ENCODE peak calls at places on chromosomes 6 and 20, in ten cellular contexts. One of them, this sample, is unnamed. For H3K27me3, the result is how much of the 10 kb centered on the place peaks cover.

GRCh38 chr6:76681781-76682180 is 609.3 kb upstream of the IMPG1 start:
- DNase-seq in ovary: no peak
- DNase-seq in NT2/D1: no peak
- DNase-seq in PC-3: no peak
- DNase-seq in mammary epithelial cell: no peak
- DNase-seq in endodermal cell: no peak
- DNase-seq in pancreas: no peak
- DNase-seq in uterus: no peak
- DNase-seq in keratinocyte: no peak
- DNase-seq in sigmoid colon: no peak
- DNase-seq in this sample: no peak

GRCh38 chr6:3628143-3628840 is 123.2 kb downstream of the PXDC1 start:
- DNase-seq in NT2/D1: no peak
- DNase-seq in uterus: no peak
- DNase-seq in keratinocyte: no peak
- DNase-seq in pancreas: no peak
- DNase-seq in sigmoid colon: no peak
- DNase-seq in endodermal cell: no peak
- DNase-seq in ovary: no peak
- DNase-seq in mammary epithelial cell: peak
- DNase-seq in PC-3: no peak
- DNase-seq in this sample: no peak

GRCh38 chr6:158474961-158475343 is 84.9 kb upstream of the TMEM181 start:
- DNase-seq in ovary: no peak
- DNase-seq in NT2/D1: no peak
- DNase-seq in pancreas: no peak
- DNase-seq in uterus: no peak
- DNase-seq in mammary epithelial cell: no peak
- DNase-seq in sigmoid colon: no peak
- DNase-seq in keratinocyte: no peak
- DNase-seq in PC-3: peak
- DNase-seq in endodermal cell: no peak
- DNase-seq in this sample: no peak

GRCh38 chr6:135902756-135903331 is 51.3 kb downstream of the PDE7B start:
- DNase-seq in PC-3: no peak
- DNase-seq in uterus: no peak
- DNase-seq in sigmoid colon: no peak
- DNase-seq in pancreas: no peak
- DNase-seq in mammary epithelial cell: no peak
- DNase-seq in endodermal cell: no peak
- DNase-seq in keratinocyte: no peak
- DNase-seq in ovary: no peak
- DNase-seq in NT2/D1: no peak
- DNase-seq in this sample: no peak

GRCh38 chr6:161436106-161436876 is 162.4 kb upstream of the AGPAT4 start:
- DNase-seq in sigmoid colon: no peak
- DNase-seq in PC-3: no peak
- DNase-seq in NT2/D1: no peak
- DNase-seq in ovary: no peak
- DNase-seq in endodermal cell: no peak
- DNase-seq in uterus: no peak
- DNase-seq in mammary epithelial cell: peak
- DNase-seq in keratinocyte: no peak
- DNase-seq in pancreas: no peak
- DNase-seq in this sample: no peak

GRCh38 chr20:11454966-11455799 is 462.5 kb upstream of the BTBD3 start:
- DNase-seq in sigmoid colon: no peak
- DNase-seq in endodermal cell: no peak
- DNase-seq in NT2/D1: no peak
- DNase-seq in keratinocyte: peak
- DNase-seq in ovary: no peak
- DNase-seq in uterus: no peak
- DNase-seq in pancreas: no peak
- DNase-seq in mammary epithelial cell: peak
- DNase-seq in PC-3: peak
- DNase-seq in this sample: no peak

GRCh38 chr20:23047738-23048214 is 1.7 kb downstream of the THBD start:
- DNase-seq in PC-3: no peak
- DNase-seq in uterus: no peak
- DNase-seq in mammary epithelial cell: no peak
- DNase-seq in sigmoid colon: no peak
- DNase-seq in endodermal cell: peak
- DNase-seq in pancreas: no peak
- DNase-seq in keratinocyte: no peak
- DNase-seq in ovary: no peak
- DNase-seq in NT2/D1: no peak
- DNase-seq in this sample: no peak

GRCh38 chr6:12709116-12709515 is 7.5 kb upstream of the PHACTR1 start:
- DNase-seq in mammary epithelial cell: no peak
- DNase-seq in pancreas: no peak
- DNase-seq in endodermal cell: peak
- DNase-seq in sigmoid colon: no peak
- DNase-seq in NT2/D1: no peak
- DNase-seq in keratinocyte: no peak
- DNase-seq in PC-3: no peak
- DNase-seq in uterus: no peak
- DNase-seq in ovary: no peak
- DNase-seq in this sample: no peak

GRCh38 chr20:34983995-34984735 is 28.5 kb downstream of the MYH7B start:
- DNase-seq in endodermal cell: no peak
- DNase-seq in ovary: no peak
- DNase-seq in sigmoid colon: no peak
- DNase-seq in mammary epithelial cell: no peak
- DNase-seq in NT2/D1: peak
- DNase-seq in uterus: no peak
- DNase-seq in pancreas: no peak
- DNase-seq in PC-3: no peak
- DNase-seq in keratinocyte: no peak
- DNase-seq in this sample: peak

GRCh38 chr6:142833054-142833453 is 111.9 kb downstream of the HIVEP2 start:
- DNase-seq in sigmoid colon: no peak
- DNase-seq in uterus: no peak
- DNase-seq in NT2/D1: no peak
- DNase-seq in ovary: no peak
- DNase-seq in endodermal cell: no peak
- DNase-seq in pancreas: no peak
- DNase-seq in mammary epithelial cell: peak
- DNase-seq in keratinocyte: peak
- DNase-seq in PC-3: peak
- DNase-seq in this sample: no peak

GRCh38 chr20:34849778-34850177 is 22.9 kb downstream of the GGT7 start:
- DNase-seq in keratinocyte: no peak
- DNase-seq in pancreas: no peak
- DNase-seq in uterus: no peak
- DNase-seq in NT2/D1: no peak
- DNase-seq in mammary epithelial cell: no peak
- DNase-seq in endodermal cell: no peak
- DNase-seq in PC-3: no peak
- DNase-seq in ovary: no peak
- DNase-seq in sigmoid colon: no peak
- DNase-seq in this sample: no peak

GRCh38 chr6:151763938-151764680 is 43.4 kb upstream of the ESR1 start:
- DNase-seq in NT2/D1: peak
- DNase-seq in keratinocyte: peak
- DNase-seq in uterus: peak
- DNase-seq in ovary: peak
- DNase-seq in endodermal cell: peak
- DNase-seq in mammary epithelial cell: peak
- DNase-seq in pancreas: peak
- DNase-seq in sigmoid colon: peak
- DNase-seq in PC-3: peak
- DNase-seq in this sample: peak

GRCh38 chr20:48609491-48609978 is 218.3 kb downstream of the PREX1 start:
- DNase-seq in PC-3: no peak
- DNase-seq in NT2/D1: no peak
- DNase-seq in uterus: no peak
- DNase-seq in mammary epithelial cell: no peak
- DNase-seq in keratinocyte: no peak
- DNase-seq in sigmoid colon: no peak
- DNase-seq in endodermal cell: no peak
- DNase-seq in pancreas: no peak
- DNase-seq in ovary: no peak
- DNase-seq in this sample: peak

GRCh38 chr20:44747166-44748004 is 1.7 kb downstream of the KCNK15 start:
- DNase-seq in ovary: peak
- DNase-seq in sigmoid colon: peak
- DNase-seq in endodermal cell: peak
- DNase-seq in keratinocyte: peak
- DNase-seq in NT2/D1: peak
- DNase-seq in uterus: peak
- DNase-seq in pancreas: peak
- DNase-seq in PC-3: peak
- DNase-seq in mammary epithelial cell: peak
- DNase-seq in this sample: peak
- H3K27me3 ChIP-seq in ovary: under half
- H3K27me3 ChIP-seq in sigmoid colon: under half
- H3K27me3 ChIP-seq in endodermal cell: under half
- H3K27me3 ChIP-seq in keratinocyte: half or more
- H3K27me3 ChIP-seq in NT2/D1: under half
- H3K27me3 ChIP-seq in uterus: under half
- H3K27me3 ChIP-seq in pancreas: under half
- H3K27me3 ChIP-seq in PC-3: under half
- H3K27me3 ChIP-seq in mammary epithelial cell: under half
- H3K27me3 ChIP-seq in this sample: half or more

DNA sequence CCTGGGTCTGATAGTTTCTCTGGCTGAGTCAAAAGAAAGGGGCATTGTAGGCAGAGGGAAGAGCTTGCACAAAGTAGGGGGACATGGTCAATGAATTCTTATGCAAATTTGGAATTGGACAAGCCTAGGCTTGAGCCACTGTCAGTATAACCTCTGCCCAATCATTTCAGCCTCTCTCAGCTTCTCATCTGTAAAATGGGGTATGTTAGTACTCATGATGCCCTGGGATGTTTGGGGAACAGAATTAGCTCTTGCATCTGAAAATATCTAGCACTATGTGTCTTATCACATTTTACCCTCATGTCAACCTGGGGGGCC is 148.6 kb downstream of the DHX35 start:
- DNase-seq in keratinocyte: no peak
- DNase-seq in PC-3: no peak
- DNase-seq in sigmoid colon: no peak
- DNase-seq in pancreas: no peak
- DNase-seq in ovary: no peak
- DNase-seq in mammary epithelial cell: no peak
- DNase-seq in endodermal cell: no peak
- DNase-seq in uterus: no peak
- DNase-seq in NT2/D1: no peak
- DNase-seq in this sample: no peak
- H3K27me3 ChIP-seq in keratinocyte: under half
- H3K27me3 ChIP-seq in PC-3: under half
- H3K27me3 ChIP-seq in sigmoid colon: under half
- H3K27me3 ChIP-seq in pancreas: under half
- H3K27me3 ChIP-seq in ovary: under half
- H3K27me3 ChIP-seq in mammary epithelial cell: under half
- H3K27me3 ChIP-seq in endodermal cell: under half
- H3K27me3 ChIP-seq in uterus: under half
- H3K27me3 ChIP-seq in NT2/D1: under half
- H3K27me3 ChIP-seq in this sample: under half

DNA sequence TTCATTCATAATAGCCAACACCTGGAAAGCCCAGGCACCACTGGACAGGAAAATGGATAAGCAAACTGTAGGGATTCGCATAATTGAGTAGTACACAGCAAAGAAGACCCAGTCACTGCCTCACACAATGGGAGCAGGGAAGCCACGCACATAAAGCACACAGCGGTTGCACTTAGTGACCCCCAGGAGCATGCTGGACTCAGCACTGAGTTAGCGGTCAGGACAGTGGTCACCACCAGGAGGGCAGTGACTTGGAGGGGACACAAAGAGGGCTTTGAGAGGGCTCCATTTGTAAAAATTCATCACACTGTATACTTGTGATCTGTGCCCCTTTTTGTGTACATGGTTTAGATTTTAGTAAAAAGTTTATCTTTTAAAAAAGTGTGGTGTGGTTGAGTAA is 2.4 kb upstream of the BPIFB3 start:
- DNase-seq in sigmoid colon: no peak
- DNase-seq in endodermal cell: no peak
- DNase-seq in mammary epithelial cell: no peak
- DNase-seq in pancreas: no peak
- DNase-seq in NT2/D1: no peak
- DNase-seq in keratinocyte: no peak
- DNase-seq in PC-3: no peak
- DNase-seq in ovary: no peak
- DNase-seq in uterus: no peak
- DNase-seq in this sample: no peak
- H3K27me3 ChIP-seq in sigmoid colon: under half
- H3K27me3 ChIP-seq in endodermal cell: under half
- H3K27me3 ChIP-seq in mammary epithelial cell: under half
- H3K27me3 ChIP-seq in pancreas: under half
- H3K27me3 ChIP-seq in NT2/D1: under half
- H3K27me3 ChIP-seq in keratinocyte: under half
- H3K27me3 ChIP-seq in PC-3: under half
- H3K27me3 ChIP-seq in ovary: under half
- H3K27me3 ChIP-seq in uterus: under half
- H3K27me3 ChIP-seq in this sample: under half

DNA sequence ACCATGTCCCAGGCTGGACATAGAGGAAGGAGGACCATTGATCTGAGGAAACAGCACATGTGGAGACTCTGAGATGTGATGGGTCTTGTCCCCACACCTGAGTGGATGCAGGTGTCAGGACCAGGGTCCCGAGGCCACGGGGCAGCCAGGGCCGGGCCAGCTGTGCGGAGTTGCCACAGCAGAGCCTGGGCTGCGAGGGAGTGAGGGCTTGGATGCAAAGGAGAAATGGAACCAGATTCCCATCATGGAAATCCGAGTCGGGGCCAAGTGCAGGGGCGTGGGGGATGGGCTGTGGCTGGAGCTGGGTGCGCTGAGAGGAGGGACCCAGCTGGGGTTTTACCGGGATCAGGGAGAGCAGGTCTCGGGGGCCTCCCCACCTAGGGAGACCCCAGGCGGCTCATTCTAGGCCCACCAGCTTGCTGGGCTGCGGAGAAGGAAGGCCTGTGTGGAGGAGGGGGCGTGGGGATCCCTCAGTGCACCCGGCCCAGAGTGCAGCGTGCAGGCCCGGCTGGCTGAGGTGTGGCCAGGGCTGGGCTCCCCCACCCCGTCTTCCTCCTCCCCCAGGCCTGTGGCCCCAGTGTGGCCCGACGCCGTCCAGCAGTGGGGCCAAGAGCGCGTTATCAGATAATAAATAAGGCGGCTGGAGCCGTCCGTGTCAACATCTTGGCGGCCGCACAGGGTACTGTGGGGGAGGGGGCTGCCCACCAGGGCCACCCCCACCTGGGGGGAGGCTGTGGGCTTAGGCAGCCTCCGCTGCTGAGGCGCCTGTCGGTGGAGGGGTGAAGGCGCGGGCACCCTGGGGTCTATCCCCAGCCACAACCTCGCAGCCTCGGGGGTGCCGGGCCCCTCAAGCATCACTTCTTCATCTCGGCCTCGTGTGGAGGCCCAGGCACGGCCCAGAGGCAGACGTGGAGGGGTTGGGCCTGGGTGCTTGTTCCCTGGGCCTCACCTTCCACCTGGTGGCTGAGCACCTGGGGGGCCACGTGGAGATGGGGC is 17.2 kb downstream of the GATA5 start:
- DNase-seq in ovary: no peak
- DNase-seq in endodermal cell: no peak
- DNase-seq in keratinocyte: no peak
- DNase-seq in pancreas: no peak
- DNase-seq in PC-3: no peak
- DNase-seq in uterus: peak
- DNase-seq in NT2/D1: no peak
- DNase-seq in mammary epithelial cell: no peak
- DNase-seq in sigmoid colon: no peak
- DNase-seq in this sample: no peak
- H3K27me3 ChIP-seq in ovary: under half
- H3K27me3 ChIP-seq in endodermal cell: under half
- H3K27me3 ChIP-seq in keratinocyte: under half
- H3K27me3 ChIP-seq in pancreas: under half
- H3K27me3 ChIP-seq in PC-3: under half
- H3K27me3 ChIP-seq in uterus: under half
- H3K27me3 ChIP-seq in NT2/D1: under half
- H3K27me3 ChIP-seq in mammary epithelial cell: under half
- H3K27me3 ChIP-seq in sigmoid colon: under half
- H3K27me3 ChIP-seq in this sample: under half

This sample was measured in RWPE2.